ENCODE peak calls at places on chromosomes 7 and 10, in ten cellular contexts. Z is omental fat pad; F is endothelial cell; L is stimulated activated CD8-positive, alpha-beta memory T cell treated with anti-CD3 and anti-CD28 coated beads, Interleukin-4, amount 100 ng/mL, for 4 hours; X is IMR-90; T is stomach; A is AG04449; G is A172; K is COR-L47; R is Jurkat, Clone E6-1. W is an unnamed sample.

GRCh38 chr7:112596260-112596659 is 115.5 kb downstream of the LSMEM1 start:
- DNase-seq in Z (no peak), F (no peak), L (no peak), X (no peak), T (no peak), A (no peak), G (peak; percentile 45), K (no peak), R (no peak), W (no peak)

GRCh38 chr7:94061316-94061715 is 57.2 kb upstream of the BET1 start:
- DNase-seq in Z (no peak), F (no peak), L (no peak), X (no peak), T (no peak), A (no peak), G (no peak), K (no peak), R (no peak), W (no peak)

GRCh38 chr10:28922861-28923260 is 245.5 kb downstream of the BAMBI start:
- DNase-seq in Z (no peak), F (no peak), L (no peak), X (no peak), T (no peak), A (no peak), G (no peak), K (no peak), R (no peak), W (no peak)

GRCh38 chr10:119655566-119656001 is 4.4 kb downstream of the BAG3 start:
- DNase-seq in Z (no peak), F (no peak), L (no peak), X (peak; percentile 88), T (peak; percentile 33), A (peak; percentile 33), G (peak; percentile 80), K (no peak), R (peak; percentile 74), W (no peak)

GRCh38 chr10:70494536-70494935 is 16.0 kb downstream of the PALD1 start:
- DNase-seq in Z (no peak), F (no peak), L (no peak), X (no peak), T (no peak), A (no peak), G (no peak), K (no peak), R (peak; percentile 72), W (no peak)

GRCh38 chr7:23918856-23919255 is 208.8 kb downstream of the STK31 start:
- DNase-seq in Z (no peak), F (no peak), L (no peak), X (no peak), T (no peak), A (no peak), G (peak; percentile 95), K (no peak), R (no peak), W (no peak)

GRCh38 chr7:76340617-76341131 is 18.1 kb downstream of the YWHAG start:
- DNase-seq in Z (no peak), F (no peak), L (no peak), X (peak; percentile 92), T (no peak), A (peak; percentile 64), G (peak; percentile 40), K (no peak), R (no peak), W (no peak)

GRCh38 chr7:122135275-122135674 is 8.8 kb downstream of the AASS start:
- DNase-seq in Z (no peak), F (no peak), L (no peak), X (no peak), T (no peak), A (no peak), G (no peak), K (no peak), R (no peak), W (no peak)

GRCh38 chr7:140289804-140290203 is 108.5 kb downstream of the SLC37A3 start:
- DNase-seq in Z (no peak), F (no peak), L (no peak), X (no peak), T (no peak), A (no peak), G (no peak), K (no peak), R (no peak), W (no peak)

GRCh38 chr10:114350751-114351150 is 53.6 kb downstream of the AFAP1L2 start:
- DNase-seq in Z (no peak), F (no peak), L (no peak), X (no peak), T (no peak), A (no peak), G (no peak), K (no peak), R (no peak), W (no peak)

GRCh38 chr10:133262696-133263095 is 14.0 kb downstream of the ADAM8 start:
- DNase-seq in Z (no peak), F (no peak), L (no peak), X (no peak), T (no peak), A (no peak), G (no peak), K (peak; percentile 78), R (no peak), W (no peak)

GRCh38 chr10:129464251-129464650 is 2.8 kb upstream of the MGMT start:
- DNase-seq in Z (no peak), F (no peak), L (no peak), X (no peak), T (no peak), A (no peak), G (no peak), K (no peak), R (no peak), W (no peak)

GRCh38 chr7:23067271-23067670 is 38.3 kb upstream of the KLHL7 start:
- DNase-seq in Z (no peak), F (no peak), L (no peak), X (peak; percentile 62), T (no peak), A (peak; percentile 40), G (no peak), K (no peak), R (no peak), W (no peak)

GRCh38 chr7:105130580-105130979 is 116.6 kb downstream of the KMT2E start:
- DNase-seq in Z (no peak), F (no peak), L (no peak), X (no peak), T (no peak), A (no peak), G (no peak), K (no peak), R (no peak), W (no peak)

GRCh38 chr10:18713077-18713476 is 53.8 kb downstream of the ARL5B start:
- DNase-seq in Z (no peak), F (no peak), L (no peak), X (peak; percentile 92), T (no peak), A (peak; percentile 57), G (peak; percentile 96), K (no peak), R (no peak), W (no peak)

GRCh38 chr10:1515121-1515779 is 222.1 kb downstream of the ADARB2 start:
- DNase-seq in Z (no peak), F (no peak), L (no peak), X (no peak), T (no peak), A (no peak), G (no peak), K (no peak), R (no peak), W (no peak)

GRCh38 chr10:72162978-72163377 is 52.8 kb upstream of the ANAPC16 start:
- DNase-seq in Z (no peak), F (no peak), L (no peak), X (peak; percentile 74), T (no peak), A (no peak), G (peak; percentile 57), K (no peak), R (no peak), W (no peak)

GRCh38 chr10:24901686-24902399 is 50.6 kb downstream of the PRTFDC1 start:
- DNase-seq in Z (peak; percentile 41), F (no peak), L (no peak), X (peak; percentile 98), T (peak; percentile 64), A (peak; percentile 75), G (peak; percentile 98), K (no peak), R (no peak), W (no peak)

GRCh38 chr10:50585921-50586739 is 37.6 kb downstream of the SGMS1 start:
- DNase-seq in Z (no peak), F (no peak), L (no peak), X (peak; percentile 68), T (no peak), A (no peak), G (peak; percentile 78), K (no peak), R (no peak), W (no peak)

GRCh38 chr7:47572939-47573757 is 8.8 kb downstream of the TNS3 start:
- DNase-seq in Z (no peak), F (no peak), L (no peak), X (no peak), T (peak; percentile 49), A (no peak), G (no peak), K (no peak), R (no peak), W (no peak)

GRCh38 chr10:42491001-42491592 is 147.3 kb downstream of the ZNF33B start:
- DNase-seq in Z (no peak), F (no peak), L (no peak), X (peak; percentile 16), T (no peak), A (no peak), G (peak; percentile 69), K (no peak), R (no peak), W (no peak)

GRCh38 chr10:116744163-116744788 is 1.9 kb upstream of the HSPA12A start:
- DNase-seq in Z (no peak), F (no peak), L (no peak), X (no peak), T (no peak), A (no peak), G (no peak), K (no peak), R (peak; percentile 35), W (no peak)

GRCh38 chr7:25583655-25584054 is 355.4 kb upstream of the NPVF start:
- DNase-seq in Z (no peak), F (no peak), L (no peak), X (no peak), T (no peak), A (no peak), G (no peak), K (no peak), R (no peak), W (no peak)

GRCh38 chr7:101386558-101387199 is 24.0 kb downstream of the COL26A1 start:
- DNase-seq in Z (no peak), F (no peak), L (no peak), X (peak; percentile 4), T (no peak), A (no peak), G (peak; percentile 26), K (no peak), R (no peak), W (no peak)

GRCh38 chr10:132712698-132713232 is 73.2 kb downstream of the NKX6-2 start:
- DNase-seq in Z (no peak), F (no peak), L (no peak), X (no peak), T (no peak), A (no peak), G (no peak), K (no peak), R (no peak), W (no peak)

GRCh38 chr7:925601-926000 is 28.9 kb downstream of the ADAP1 start:
- DNase-seq in Z (no peak), F (no peak), L (peak; percentile 84), X (no peak), T (peak; percentile 41), A (no peak), G (peak; percentile 61), K (no peak), R (no peak), W (no peak)

W was measured in CMK.